ENCODE peak calls at places on chromosomes 6 and 20, in seven cellular contexts. S is small intestine, Q is sigmoid colon, F is Peyer's patch, J is left ventricle myocardium inferior, E is heart left ventricle, K is spleen. G is an unnamed sample. For H3K27me3 and H3K4me1, the result is how much of the 10 kb centered on the place peaks cover.

GRCh38 chr20:57190536-57191265 is 75.7 kb downstream of the BMP7 start:
- DNase-seq in J (no peak), K (no peak), S (no peak), F (no peak), Q (no peak), E (no peak), G (no peak)

GRCh38 chr20:61263084-61263695 is 11.1 kb downstream of the CDH4 start:
- DNase-seq in E (no peak), Q (no peak), S (no peak), J (no peak), F (no peak), K (no peak), G (no peak)

GRCh38 chr6:128990349-128990748 is 107.4 kb downstream of the LAMA2 start:
- DNase-seq in Q (no peak), J (no peak), F (no peak), E (no peak), S (peak), K (no peak), G (no peak)

GRCh38 chr6:151690768-151691562 is 116.5 kb upstream of the ESR1 start:
- DNase-seq in K (no peak), E (no peak), F (no peak), S (no peak), J (no peak), Q (no peak), G (no peak)

GRCh38 chr20:49888341-49889244 is 26.7 kb downstream of the SPATA2 start:
- DNase-seq in F (no peak), S (peak), J (no peak), E (no peak), Q (peak), K (peak), G (no peak)

GRCh38 chr20:37565134-37565811 is 37.6 kb upstream of the BLCAP start:
- DNase-seq in J (no peak), K (no peak), S (no peak), F (no peak), Q (no peak), E (no peak), G (no peak)

GRCh38 chr6:129110687-129111343 is 227.9 kb downstream of the LAMA2 start:
- DNase-seq in K (no peak), Q (no peak), F (no peak), S (peak), J (no peak), E (no peak), G (no peak)

GRCh38 chr6:48426636-48427035 is 315.6 kb upstream of the PTCHD4 start:
- DNase-seq in S (no peak), E (no peak), Q (no peak), F (no peak), J (no peak), K (no peak), G (no peak)

GRCh38 chr6:14254505-14254904 is 136.9 kb downstream of the CD83 start:
- DNase-seq in S (no peak), E (no peak), K (no peak), F (no peak), Q (no peak), J (no peak), G (no peak)

GRCh38 chr20:46129955-46130481 is 11.9 kb downstream of the CD40 start:
- DNase-seq in E (no peak), J (no peak), S (no peak), Q (no peak), K (peak), F (peak), G (no peak)

GRCh38 chr6:25415701-25416100 is 136.5 kb downstream of the CARMIL1 start:
- DNase-seq in S (no peak), F (no peak), J (no peak), Q (no peak), K (no peak), E (no peak), G (no peak)

GRCh38 chr20:47817573-47817972 is 32.3 kb upstream of the SULF2 start:
- DNase-seq in K (peak), E (no peak), J (no peak), Q (no peak), F (no peak), S (no peak), G (no peak)

GRCh38 chr6:43077981-43078411 is 1.9 kb downstream of the PTK7 start:
- DNase-seq in S (no peak), F (no peak), K (no peak), E (no peak), Q (no peak), J (no peak), G (no peak)

GRCh38 chr20:3613821-3614440 is 49.3 kb downstream of the GFRA4 start:
- DNase-seq in E (no peak), Q (no peak), K (no peak), S (no peak), F (no peak), J (no peak), G (no peak)

GRCh38 chr6:8182209-8182845 is 80.0 kb upstream of the EEF1E1 start:
- DNase-seq in S (no peak), K (no peak), F (no peak), J (no peak), Q (no peak), E (no peak), G (no peak)

GRCh38 chr6:783966-784365 is 91.0 kb upstream of the EXOC2 start:
- DNase-seq in Q (no peak), E (no peak), K (no peak), J (no peak), S (no peak), F (no peak), G (no peak)

GRCh38 chr6:42604150-42604549 is 40.3 kb downstream of the UBR2 start:
- DNase-seq in K (no peak), E (no peak), F (no peak), Q (no peak), J (no peak), S (no peak), G (no peak)

DNA sequence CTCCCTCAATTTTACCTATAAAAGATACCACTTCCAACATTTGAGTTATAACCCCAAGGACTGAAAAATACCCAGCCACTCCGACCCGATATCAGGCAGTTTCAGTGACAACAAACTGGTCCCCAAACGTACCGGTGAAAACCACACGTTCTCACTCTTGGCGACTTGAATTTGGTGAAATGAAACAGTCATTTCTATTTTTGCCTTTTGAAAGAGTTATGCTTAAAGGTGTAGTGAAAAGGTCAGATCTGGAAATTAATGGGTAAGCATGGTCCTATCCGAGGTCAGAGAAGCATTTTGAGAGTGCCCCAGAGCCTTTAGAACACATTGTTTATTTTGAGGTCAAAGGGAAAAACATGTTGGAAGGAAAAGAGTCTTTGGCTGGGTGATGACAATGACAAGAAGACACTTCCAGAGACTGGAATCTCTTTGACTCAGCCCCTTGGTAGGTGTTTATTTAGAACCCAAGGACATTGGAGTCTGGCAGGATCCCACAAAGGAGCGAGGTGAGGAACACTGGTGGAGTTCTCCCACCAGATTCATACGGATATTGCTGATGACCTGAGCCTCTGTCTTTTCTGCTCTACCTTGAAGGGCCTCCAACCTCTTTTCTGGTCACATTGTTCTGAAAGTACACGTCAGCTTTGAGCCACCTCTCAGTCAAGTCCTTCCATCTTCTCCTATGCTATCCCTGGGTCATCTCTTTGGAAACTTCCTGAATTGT is 235.0 kb downstream of the GMPR start:
- DNase-seq in S (no peak), F (no peak), E (no peak), K (no peak), J (no peak), Q (no peak), G (no peak)
- H3K27ac ChIP-seq in S (no peak), F (no peak), E (no peak), K (peak), J (no peak), Q (no peak), G (no peak)

DNA sequence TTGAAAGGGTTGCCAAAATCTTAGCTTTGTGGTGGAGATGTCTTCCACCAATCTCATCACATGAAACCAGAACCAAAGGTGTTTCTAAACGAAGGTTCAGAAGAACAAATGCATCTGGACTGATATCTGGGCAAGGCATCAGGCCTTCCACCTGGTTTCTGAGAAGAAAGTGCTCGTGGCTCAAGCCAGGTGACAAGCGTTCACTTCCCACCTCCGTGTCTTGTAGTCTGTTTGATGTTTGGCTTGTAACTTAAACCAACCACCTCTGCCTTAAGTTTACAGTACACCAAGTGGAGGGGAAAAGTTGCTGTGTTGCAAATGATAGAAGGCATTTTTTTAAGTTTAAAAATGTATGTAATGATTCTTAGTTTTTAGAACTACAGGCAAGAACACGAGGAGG is 66.9 kb upstream of the MAP3K7 start:
- DNase-seq in J (no peak), F (no peak), S (no peak), K (no peak), E (no peak), Q (no peak), G (no peak)
- H3K27me3 ChIP-seq in J (under half), F (under half), S (under half), K (under half), E (under half), Q (under half), G (under half)

GRCh38 chr6:20929283-20929682 is 395.0 kb downstream of the CDKAL1 start:
- DNase-seq in J (no peak), K (no peak), Q (no peak), F (no peak), E (no peak), S (no peak), G (no peak)
- H3K4me1 ChIP-seq in J (under half), K (under half), Q (under half), F (under half), E (under half), S (under half), G (under half)

GRCh38 chr6:21110684-21111398 is 482.7 kb upstream of the SOX4 start:
- DNase-seq in S (no peak), E (no peak), F (no peak), J (no peak), Q (no peak), K (no peak), G (no peak)
- H3K27ac ChIP-seq in S (no peak), E (no peak), F (no peak), J (no peak), Q (no peak), K (no peak), G (no peak)

GRCh38 chr6:113178349-113178748 is 678.8 kb upstream of the MARCKS start:
- DNase-seq in F (no peak), S (no peak), J (no peak), Q (no peak), K (no peak), E (no peak), G (no peak)
- H3K27me3 ChIP-seq in F (under half), S (under half), J (under half), Q (under half), K (under half), E (under half), G (under half)

DNA sequence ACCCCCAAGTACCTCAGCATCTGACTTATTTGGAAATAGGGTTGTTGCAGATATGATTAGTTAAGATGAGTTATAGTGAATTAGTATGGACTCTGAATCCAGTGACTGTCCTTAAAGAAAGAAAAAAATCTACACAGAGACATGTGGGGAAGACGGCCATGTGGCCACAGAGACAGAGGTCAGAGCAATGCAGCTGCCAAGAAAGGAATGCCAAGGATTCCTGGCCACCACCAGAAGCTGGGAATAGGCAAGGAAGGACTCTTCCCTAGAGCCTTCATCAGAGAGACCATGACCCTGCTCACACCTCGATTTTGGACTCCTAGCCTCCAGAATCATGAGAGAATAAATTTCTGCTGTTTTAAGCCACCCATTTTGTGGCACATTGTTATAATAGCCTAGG is 81.8 kb downstream of the FYN start:
- DNase-seq in K (no peak), Q (no peak), E (no peak), J (no peak), F (no peak), S (no peak), G (no peak)
- H3K4me1 ChIP-seq in K (half or more), Q (under half), E (under half), J (half or more), F (under half), S (under half), G (under half)